ENCODE peak calls at places on chromosome 21, in five cellular contexts. U, Q, T, K and P are unnamed samples.

GRCh38 chr21:30668776-30669175 is 26.1 kb downstream of the KRTAP20-3 start:
- DNase-seq in U (no peak), Q (no peak), T (no peak), K (no peak), P (no peak)

GRCh38 chr21:32240708-32241433 is 38.0 kb downstream of the MIS18A start:
- DNase-seq in U (no peak), Q (no peak), T (no peak), K (no peak), P (no peak)

GRCh38 chr21:29384608-29385359 is 86.1 kb downstream of the BACH1 start:
- DNase-seq in U (no peak), Q (no peak), T (no peak), K (no peak), P (no peak)

GRCh38 chr21:32190491-32191144 is 88.2 kb downstream of the MIS18A start:
- DNase-seq in U (no peak), Q (no peak), T (no peak), K (no peak), P (no peak)

GRCh38 chr21:32477424-32477745 is 64.9 kb downstream of the EVA1C start:
- DNase-seq in U (no peak), Q (no peak), T (no peak), K (no peak), P (no peak)

GRCh38 chr21:29299046-29299905 is 554 bp downstream of the BACH1 start:
- DNase-seq in U (peak), Q (peak), T (peak), K (peak), P (peak)

GRCh38 chr21:42429856-42430255 is 26.2 kb downstream of the UBASH3A start:
- DNase-seq in U (no peak), Q (no peak), T (no peak), K (no peak), P (no peak)

GRCh38 chr21:26513212-26513611 is 59.9 kb downstream of the CYYR1 start:
- DNase-seq in U (no peak), Q (no peak), T (no peak), K (no peak), P (no peak)

GRCh38 chr21:39671986-39672385 is 59.2 kb downstream of the B3GALT5 start:
- DNase-seq in U (no peak), Q (no peak), T (no peak), K (no peak), P (no peak)

GRCh38 chr21:44066116-44066515 is 41.1 kb upstream of the PWP2 start:
- DNase-seq in U (no peak), Q (no peak), T (no peak), K (no peak), P (no peak)

GRCh38 chr21:33811147-33812024 is 104.2 kb downstream of the ATP5PO start:
- DNase-seq in U (no peak), Q (no peak), T (no peak), K (no peak), P (no peak)

GRCh38 chr21:42682661-42683060 is 29.2 kb downstream of the PDE9A start:
- DNase-seq in U (no peak), Q (no peak), T (no peak), K (no peak), P (no peak)

GRCh38 chr21:45306453-45306831 is 18.7 kb upstream of the POFUT2 start:
- DNase-seq in U (peak), Q (peak), T (no peak), K (no peak), P (no peak)

GRCh38 chr21:40687625-40688024 is 159.3 kb downstream of the DSCAM start:
- DNase-seq in U (no peak), Q (no peak), T (no peak), K (no peak), P (no peak)

GRCh38 chr21:45575993-45576837 is 34.0 kb upstream of the SLC19A1 start:
- DNase-seq in U (no peak), Q (no peak), T (no peak), K (no peak), P (no peak)

GRCh38 chr21:16838330-16838729 is 674.5 kb upstream of the CXADR start:
- DNase-seq in U (no peak), Q (no peak), T (no peak), K (no peak), P (no peak)

GRCh38 chr21:34625194-34625593 is 10.3 kb upstream of the RCAN1 start:
- DNase-seq in U (no peak), Q (no peak), T (no peak), K (no peak), P (no peak)